ENCODE peak calls at places on chromosomes 12 and 14, in seven cellular contexts. X is memory B cell; W is stimulated activated CD4-positive, alpha-beta T cell treated with anti-CD3 and anti-CD28 coated beads, Interleukin-1b, Interleukin-23, amount 100 ng/mL, for 4 hours; H is Caco-2; K is CD8-positive, alpha-beta memory T cell; T is SK-MEL-5; V is left ventricle myocardium superior. D is an unnamed sample.

GRCh38 chr14:24965578-24965933 is 84.4 kb downstream of the STXBP6 start:
- DNase-seq in W (no peak), V (no peak), T (no peak), H (no peak), K (no peak), X (no peak), D (no peak)

GRCh38 chr14:21915814-21916213 is 242.2 kb upstream of the OR4E1 start:
- DNase-seq in K (no peak), X (no peak), H (no peak), V (no peak), W (no peak), T (no peak), D (no peak)

GRCh38 chr12:107488666-107489065 is 196.9 kb upstream of the PWP1 start:
- DNase-seq in W (no peak), K (no peak), H (no peak), V (no peak), X (no peak), T (no peak), D (no peak)

GRCh38 chr12:45049912-45050318 is 984 bp downstream of the DBX2 start:
- DNase-seq in V (no peak), H (no peak), W (no peak), T (no peak), K (no peak), X (no peak), D (no peak)

GRCh38 chr12:80778005-80778541 is 61.4 kb downstream of the MYF5 start:
- DNase-seq in V (peak; percentile 30), K (no peak), W (no peak), X (no peak), H (no peak), T (peak; percentile 38), D (peak; percentile 4)

GRCh38 chr14:75514673-75515630 is 7.3 kb upstream of the BATF start:
- DNase-seq in T (no peak), X (peak; percentile 54), V (peak; percentile 40), H (no peak), K (peak; percentile 77), W (no peak), D (no peak)

GRCh38 chr12:6333566-6333965 is 8.3 kb downstream of the TNFRSF1A start:
- DNase-seq in T (peak; percentile 35), V (no peak), K (peak; percentile 61), X (no peak), H (no peak), W (no peak), D (no peak)

GRCh38 chr14:22570132-22570949 is 18.7 kb downstream of the DAD1 start:
- DNase-seq in X (peak; percentile 74), T (peak; percentile 85), H (peak; percentile 92), K (peak; percentile 93), W (peak; percentile 84), V (no peak), D (peak; percentile 42)

GRCh38 chr12:48352157-48352775 is 1.5 kb upstream of the ZNF641 start:
- DNase-seq in X (no peak), V (no peak), K (no peak), T (no peak), H (no peak), W (no peak), D (no peak)

GRCh38 chr14:36161781-36162180 is 14.7 kb downstream of the PTCSC3 start:
- DNase-seq in K (no peak), V (no peak), T (no peak), X (no peak), W (no peak), H (no peak), D (no peak)

GRCh38 chr12:6235499-6235898 is 35.3 kb downstream of the CD9 start:
- DNase-seq in H (peak; percentile 89), V (peak; percentile 57), T (no peak), W (no peak), K (peak; percentile 14), X (no peak), D (no peak)

GRCh38 chr12:28973491-28973890 is 175.6 kb upstream of the FAR2 start:
- DNase-seq in K (no peak), H (no peak), W (no peak), V (no peak), X (no peak), T (no peak), D (no peak)

GRCh38 chr12:51699219-51699618 is 108.2 kb downstream of the SCN8A start:
- DNase-seq in V (no peak), X (no peak), K (no peak), T (no peak), W (no peak), H (no peak), D (no peak)

GRCh38 chr14:85549697-85550096 is 19.8 kb downstream of the FLRT2 start:
- DNase-seq in V (no peak), W (no peak), H (no peak), K (no peak), X (no peak), T (no peak), D (no peak)

GRCh38 chr12:132566551-132567131 is 43.7 kb downstream of the LRCOL1 start:
- DNase-seq in W (no peak), H (no peak), X (no peak), V (no peak), T (no peak), K (no peak), D (no peak)

GRCh38 chr12:114916124-114916523 is 232.1 kb upstream of the TBX3 start:
- DNase-seq in T (no peak), V (no peak), K (no peak), H (no peak), X (no peak), W (no peak), D (no peak)

GRCh38 chr12:674272-674781 is 11.1 kb upstream of the NINJ2 start:
- DNase-seq in W (peak; percentile 44), T (no peak), V (no peak), X (no peak), H (no peak), K (peak; percentile 85), D (peak; percentile 84)

GRCh38 chr12:28107679-28108078 is 82.6 kb upstream of the CCDC91 start:
- DNase-seq in V (no peak), H (no peak), X (no peak), W (no peak), T (no peak), K (no peak), D (no peak)

GRCh38 chr14:70515796-70516195 is 19.0 kb downstream of the ADAM20 start:
- DNase-seq in X (no peak), W (no peak), T (no peak), V (no peak), H (no peak), K (no peak), D (no peak)

GRCh38 chr14:93011650-93012317 is 88.8 kb downstream of the CHGA start:
- DNase-seq in T (no peak), X (no peak), W (no peak), H (no peak), K (no peak), V (no peak), D (no peak)

GRCh38 chr12:94589591-94590001 is 60.8 kb downstream of the TMCC3 start:
- DNase-seq in K (no peak), X (no peak), V (no peak), H (no peak), W (no peak), T (no peak), D (no peak)

GRCh38 chr14:75825147-75825592 is 156.6 kb downstream of the TGFB3 start:
- DNase-seq in T (no peak), H (no peak), X (no peak), W (no peak), K (no peak), V (no peak), D (no peak)

GRCh38 chr12:108523365-108523764 is 8.3 kb downstream of the FICD start:
- DNase-seq in H (no peak), X (no peak), K (no peak), T (no peak), V (no peak), W (no peak), D (no peak)

GRCh38 chr14:40784860-40785259 is 821.8 kb upstream of the LRFN5 start:
- DNase-seq in H (peak; percentile 4), T (no peak), X (no peak), V (no peak), K (no peak), W (no peak), D (no peak)